ENCODE peak calls at places on chromosomes 13 and 19, in four cellular contexts. One of them, this sample, is unnamed.

GRCh38 chr13:34172048-34172447 is 354.1 kb downstream of the RFC3 start:
- DNase-seq in HFF-Myc: no peak
- DNase-seq in LNCaP clone FGC: no peak
- DNase-seq in activated T-cell treated with anti-CD3 and anti-CD28 coated beads, Interleukin-2, amount 50 U/mL, for 24 hours: no peak
- DNase-seq in this sample: no peak

GRCh38 chr13:101841687-101842086 is 389.2 kb downstream of the ITGBL1 start:
- DNase-seq in HFF-Myc: no peak
- DNase-seq in LNCaP clone FGC: no peak
- DNase-seq in activated T-cell treated with anti-CD3 and anti-CD28 coated beads, Interleukin-2, amount 50 U/mL, for 24 hours: no peak
- DNase-seq in this sample: no peak

GRCh38 chr13:90299238-90299637 is 1048.2 kb upstream of the MIR17HG start:
- DNase-seq in HFF-Myc: no peak
- DNase-seq in LNCaP clone FGC: no peak
- DNase-seq in activated T-cell treated with anti-CD3 and anti-CD28 coated beads, Interleukin-2, amount 50 U/mL, for 24 hours: no peak
- DNase-seq in this sample: no peak

GRCh38 chr19:44725251-44725650 is 23.3 kb upstream of the BCL3 start:
- DNase-seq in HFF-Myc: no peak
- DNase-seq in LNCaP clone FGC: no peak
- DNase-seq in activated T-cell treated with anti-CD3 and anti-CD28 coated beads, Interleukin-2, amount 50 U/mL, for 24 hours: no peak
- DNase-seq in this sample: no peak

GRCh38 chr19:49145485-49146407 is 9.4 kb downstream of the HRC start:
- DNase-seq in HFF-Myc: no peak
- DNase-seq in LNCaP clone FGC: no peak
- DNase-seq in activated T-cell treated with anti-CD3 and anti-CD28 coated beads, Interleukin-2, amount 50 U/mL, for 24 hours: peak
- DNase-seq in this sample: no peak

GRCh38 chr19:46254776-46255175 is 25.2 kb downstream of the IGFL1 start:
- DNase-seq in HFF-Myc: no peak
- DNase-seq in LNCaP clone FGC: no peak
- DNase-seq in activated T-cell treated with anti-CD3 and anti-CD28 coated beads, Interleukin-2, amount 50 U/mL, for 24 hours: no peak
- DNase-seq in this sample: no peak

GRCh38 chr13:113667771-113668490 is 912 bp downstream of the GRK1 start:
- DNase-seq in HFF-Myc: no peak
- DNase-seq in LNCaP clone FGC: no peak
- DNase-seq in activated T-cell treated with anti-CD3 and anti-CD28 coated beads, Interleukin-2, amount 50 U/mL, for 24 hours: peak
- DNase-seq in this sample: no peak

GRCh38 chr19:49120325-49120683 is 960 bp downstream of the PPFIA3 start:
- DNase-seq in HFF-Myc: no peak
- DNase-seq in LNCaP clone FGC: no peak
- DNase-seq in activated T-cell treated with anti-CD3 and anti-CD28 coated beads, Interleukin-2, amount 50 U/mL, for 24 hours: no peak
- DNase-seq in this sample: no peak

GRCh38 chr19:17725422-17726078 is 6.3 kb downstream of the MAP1S start:
- DNase-seq in HFF-Myc: no peak
- DNase-seq in LNCaP clone FGC: no peak
- DNase-seq in activated T-cell treated with anti-CD3 and anti-CD28 coated beads, Interleukin-2, amount 50 U/mL, for 24 hours: no peak
- DNase-seq in this sample: no peak

GRCh38 chr13:98068511-98068910 is 74.4 kb upstream of the FARP1 start:
- DNase-seq in HFF-Myc: no peak
- DNase-seq in LNCaP clone FGC: no peak
- DNase-seq in activated T-cell treated with anti-CD3 and anti-CD28 coated beads, Interleukin-2, amount 50 U/mL, for 24 hours: no peak
- DNase-seq in this sample: no peak

GRCh38 chr13:21328836-21329477 is 130.1 kb downstream of the ZDHHC20 start:
- DNase-seq in HFF-Myc: no peak
- DNase-seq in LNCaP clone FGC: no peak
- DNase-seq in activated T-cell treated with anti-CD3 and anti-CD28 coated beads, Interleukin-2, amount 50 U/mL, for 24 hours: no peak
- DNase-seq in this sample: no peak

GRCh38 chr13:80339578-80339840 is 1.4 kb downstream of the SPRY2 start:
- DNase-seq in HFF-Myc: no peak
- DNase-seq in LNCaP clone FGC: no peak
- DNase-seq in activated T-cell treated with anti-CD3 and anti-CD28 coated beads, Interleukin-2, amount 50 U/mL, for 24 hours: no peak
- DNase-seq in this sample: no peak

GRCh38 chr13:50129065-50129922 is 114.0 kb downstream of the KCNRG start:
- DNase-seq in HFF-Myc: no peak
- DNase-seq in LNCaP clone FGC: no peak
- DNase-seq in activated T-cell treated with anti-CD3 and anti-CD28 coated beads, Interleukin-2, amount 50 U/mL, for 24 hours: peak
- DNase-seq in this sample: no peak

GRCh38 chr19:31592456-31592855 is 243.2 kb upstream of the TSHZ3 start:
- DNase-seq in HFF-Myc: no peak
- DNase-seq in LNCaP clone FGC: no peak
- DNase-seq in activated T-cell treated with anti-CD3 and anti-CD28 coated beads, Interleukin-2, amount 50 U/mL, for 24 hours: no peak
- DNase-seq in this sample: no peak

GRCh38 chr13:59409211-59409610 is 754.5 kb downstream of the DIAPH3 start:
- DNase-seq in HFF-Myc: no peak
- DNase-seq in LNCaP clone FGC: peak
- DNase-seq in activated T-cell treated with anti-CD3 and anti-CD28 coated beads, Interleukin-2, amount 50 U/mL, for 24 hours: no peak
- DNase-seq in this sample: no peak